ENCODE peak calls at places on chromosomes 4 and X, in six cellular contexts. One of them, this sample, is unnamed.

GRCh38 chr4:104749062-104749461 is 254.4 kb upstream of the CXXC4 start:
- DNase-seq in NB4: peak
- DNase-seq in AG20443: no peak
- DNase-seq in activated CD8-positive, alpha-beta memory T cell treated with anti-CD3 and anti-CD28 coated beads for 48 hours: no peak
- DNase-seq in naive B cell: no peak
- DNase-seq in stimulated activated CD4-positive, alpha-beta T cell treated with anti-CD3 and anti-CD28 coated beads, Interleukin-2, amount 100 ng/mL, for 48 hours: no peak
- DNase-seq in this sample: no peak

GRCh38 chrX:44352739-44353138 is 9.3 kb upstream of the EFHC2 start:
- DNase-seq in NB4: no peak
- DNase-seq in AG20443: no peak
- DNase-seq in activated CD8-positive, alpha-beta memory T cell treated with anti-CD3 and anti-CD28 coated beads for 48 hours: no peak
- DNase-seq in naive B cell: no peak
- DNase-seq in stimulated activated CD4-positive, alpha-beta T cell treated with anti-CD3 and anti-CD28 coated beads, Interleukin-2, amount 100 ng/mL, for 48 hours: no peak
- DNase-seq in this sample: no peak

GRCh38 chrX:119502727-119503483 is 34.7 kb downstream of the SLC25A5 start:
- DNase-seq in NB4: no peak
- DNase-seq in AG20443: peak
- DNase-seq in activated CD8-positive, alpha-beta memory T cell treated with anti-CD3 and anti-CD28 coated beads for 48 hours: no peak
- DNase-seq in naive B cell: no peak
- DNase-seq in stimulated activated CD4-positive, alpha-beta T cell treated with anti-CD3 and anti-CD28 coated beads, Interleukin-2, amount 100 ng/mL, for 48 hours: no peak
- DNase-seq in this sample: peak

GRCh38 chr4:144296941-144297340 is 156.4 kb upstream of the GYPA start:
- DNase-seq in NB4: no peak
- DNase-seq in AG20443: no peak
- DNase-seq in activated CD8-positive, alpha-beta memory T cell treated with anti-CD3 and anti-CD28 coated beads for 48 hours: no peak
- DNase-seq in naive B cell: no peak
- DNase-seq in stimulated activated CD4-positive, alpha-beta T cell treated with anti-CD3 and anti-CD28 coated beads, Interleukin-2, amount 100 ng/mL, for 48 hours: no peak
- DNase-seq in this sample: no peak

GRCh38 chr4:8278421-8279287 is 9.1 kb downstream of the HTRA3 start:
- DNase-seq in NB4: peak
- DNase-seq in AG20443: peak
- DNase-seq in activated CD8-positive, alpha-beta memory T cell treated with anti-CD3 and anti-CD28 coated beads for 48 hours: no peak
- DNase-seq in naive B cell: no peak
- DNase-seq in stimulated activated CD4-positive, alpha-beta T cell treated with anti-CD3 and anti-CD28 coated beads, Interleukin-2, amount 100 ng/mL, for 48 hours: no peak
- DNase-seq in this sample: peak

GRCh38 chr4:152382057-152382785 is 153.7 kb downstream of the FBXW7 start:
- DNase-seq in NB4: no peak
- DNase-seq in AG20443: peak
- DNase-seq in activated CD8-positive, alpha-beta memory T cell treated with anti-CD3 and anti-CD28 coated beads for 48 hours: no peak
- DNase-seq in naive B cell: no peak
- DNase-seq in stimulated activated CD4-positive, alpha-beta T cell treated with anti-CD3 and anti-CD28 coated beads, Interleukin-2, amount 100 ng/mL, for 48 hours: no peak
- DNase-seq in this sample: peak

GRCh38 chrX:153844509-153845082 is 14.3 kb upstream of the PDZD4 start:
- DNase-seq in NB4: no peak
- DNase-seq in AG20443: no peak
- DNase-seq in activated CD8-positive, alpha-beta memory T cell treated with anti-CD3 and anti-CD28 coated beads for 48 hours: no peak
- DNase-seq in naive B cell: no peak
- DNase-seq in stimulated activated CD4-positive, alpha-beta T cell treated with anti-CD3 and anti-CD28 coated beads, Interleukin-2, amount 100 ng/mL, for 48 hours: no peak
- DNase-seq in this sample: no peak

GRCh38 chrX:49188468-49189076 is 2.4 kb upstream of the PRICKLE3 start:
- DNase-seq in NB4: no peak
- DNase-seq in AG20443: no peak
- DNase-seq in activated CD8-positive, alpha-beta memory T cell treated with anti-CD3 and anti-CD28 coated beads for 48 hours: no peak
- DNase-seq in naive B cell: no peak
- DNase-seq in stimulated activated CD4-positive, alpha-beta T cell treated with anti-CD3 and anti-CD28 coated beads, Interleukin-2, amount 100 ng/mL, for 48 hours: no peak
- DNase-seq in this sample: no peak

GRCh38 chrX:53294024-53294648 is 12.8 kb upstream of the IQSEC2 start:
- DNase-seq in NB4: peak
- DNase-seq in AG20443: no peak
- DNase-seq in activated CD8-positive, alpha-beta memory T cell treated with anti-CD3 and anti-CD28 coated beads for 48 hours: no peak
- DNase-seq in naive B cell: no peak
- DNase-seq in stimulated activated CD4-positive, alpha-beta T cell treated with anti-CD3 and anti-CD28 coated beads, Interleukin-2, amount 100 ng/mL, for 48 hours: no peak
- DNase-seq in this sample: peak

GRCh38 chr4:188214861-188215260 is 75.6 kb downstream of the TRIML1 start:
- DNase-seq in NB4: no peak
- DNase-seq in AG20443: no peak
- DNase-seq in activated CD8-positive, alpha-beta memory T cell treated with anti-CD3 and anti-CD28 coated beads for 48 hours: no peak
- DNase-seq in naive B cell: no peak
- DNase-seq in stimulated activated CD4-positive, alpha-beta T cell treated with anti-CD3 and anti-CD28 coated beads, Interleukin-2, amount 100 ng/mL, for 48 hours: no peak
- DNase-seq in this sample: no peak

GRCh38 chr4:86218721-86219481 is 141.0 kb downstream of the MAPK10 start:
- DNase-seq in NB4: no peak
- DNase-seq in AG20443: no peak
- DNase-seq in activated CD8-positive, alpha-beta memory T cell treated with anti-CD3 and anti-CD28 coated beads for 48 hours: no peak
- DNase-seq in naive B cell: no peak
- DNase-seq in stimulated activated CD4-positive, alpha-beta T cell treated with anti-CD3 and anti-CD28 coated beads, Interleukin-2, amount 100 ng/mL, for 48 hours: no peak
- DNase-seq in this sample: peak

GRCh38 chr4:7890635-7891393 is 48.8 kb downstream of the AFAP1 start:
- DNase-seq in NB4: no peak
- DNase-seq in AG20443: peak
- DNase-seq in activated CD8-positive, alpha-beta memory T cell treated with anti-CD3 and anti-CD28 coated beads for 48 hours: no peak
- DNase-seq in naive B cell: no peak
- DNase-seq in stimulated activated CD4-positive, alpha-beta T cell treated with anti-CD3 and anti-CD28 coated beads, Interleukin-2, amount 100 ng/mL, for 48 hours: no peak
- DNase-seq in this sample: peak

GRCh38 chr4:8702020-8702495 is 109.5 kb downstream of the CPZ start:
- DNase-seq in NB4: no peak
- DNase-seq in AG20443: no peak
- DNase-seq in activated CD8-positive, alpha-beta memory T cell treated with anti-CD3 and anti-CD28 coated beads for 48 hours: no peak
- DNase-seq in naive B cell: no peak
- DNase-seq in stimulated activated CD4-positive, alpha-beta T cell treated with anti-CD3 and anti-CD28 coated beads, Interleukin-2, amount 100 ng/mL, for 48 hours: no peak
- DNase-seq in this sample: no peak

GRCh38 chr4:110309686-110310085 is 111.3 kb upstream of the ELOVL6 start:
- DNase-seq in NB4: no peak
- DNase-seq in AG20443: no peak
- DNase-seq in activated CD8-positive, alpha-beta memory T cell treated with anti-CD3 and anti-CD28 coated beads for 48 hours: no peak
- DNase-seq in naive B cell: no peak
- DNase-seq in stimulated activated CD4-positive, alpha-beta T cell treated with anti-CD3 and anti-CD28 coated beads, Interleukin-2, amount 100 ng/mL, for 48 hours: no peak
- DNase-seq in this sample: peak

GRCh38 chr4:88352062-88352461 is 26.6 kb upstream of the HERC6 start:
- DNase-seq in NB4: no peak
- DNase-seq in AG20443: peak
- DNase-seq in activated CD8-positive, alpha-beta memory T cell treated with anti-CD3 and anti-CD28 coated beads for 48 hours: no peak
- DNase-seq in naive B cell: no peak
- DNase-seq in stimulated activated CD4-positive, alpha-beta T cell treated with anti-CD3 and anti-CD28 coated beads, Interleukin-2, amount 100 ng/mL, for 48 hours: no peak
- DNase-seq in this sample: peak

This sample was measured in iris pigment epithelial cell.